ENCODE peak calls at places on chromosomes 16 and 17, in seven cellular contexts. One of them, this sample, is unnamed.

GRCh38 chr16:47866431-47866830 is 289.4 kb downstream of the ABCC12 start:
- DNase-seq in stimulated activated CD4-positive, alpha-beta T cell treated with anti-CD3 and anti-CD28 coated beads, Interleukin-1b, Interleukin-23, amount 100 ng/mL, for 4 hours: no peak
- DNase-seq in lower lobe of right lung: no peak
- DNase-seq in NCI-H1417 treated with DMSO at 0.1 percent for 48 hours: no peak
- DNase-seq in M059J: peak
- DNase-seq in GM10248: no peak
- DNase-seq in EH: no peak
- DNase-seq in this sample: no peak

GRCh38 chr17:58120195-58120822 is 27.9 kb upstream of the OR4D1 start:
- DNase-seq in lower lobe of right lung: no peak
- DNase-seq in GM10248: peak
- DNase-seq in M059J: peak
- DNase-seq in NCI-H1417 treated with DMSO at 0.1 percent for 48 hours: no peak
- DNase-seq in stimulated activated CD4-positive, alpha-beta T cell treated with anti-CD3 and anti-CD28 coated beads, Interleukin-1b, Interleukin-23, amount 100 ng/mL, for 4 hours: no peak
- DNase-seq in EH: peak
- DNase-seq in this sample: no peak

GRCh38 chr17:7845359-7846062 is 9.4 kb upstream of the TMEM88 start:
- DNase-seq in EH: no peak
- DNase-seq in NCI-H1417 treated with DMSO at 0.1 percent for 48 hours: no peak
- DNase-seq in M059J: no peak
- DNase-seq in stimulated activated CD4-positive, alpha-beta T cell treated with anti-CD3 and anti-CD28 coated beads, Interleukin-1b, Interleukin-23, amount 100 ng/mL, for 4 hours: no peak
- DNase-seq in GM10248: no peak
- DNase-seq in lower lobe of right lung: peak
- DNase-seq in this sample: peak

GRCh38 chr17:53227101-53227500 is 595.6 kb upstream of the KIF2B start:
- DNase-seq in lower lobe of right lung: no peak
- DNase-seq in GM10248: no peak
- DNase-seq in NCI-H1417 treated with DMSO at 0.1 percent for 48 hours: no peak
- DNase-seq in M059J: no peak
- DNase-seq in EH: no peak
- DNase-seq in stimulated activated CD4-positive, alpha-beta T cell treated with anti-CD3 and anti-CD28 coated beads, Interleukin-1b, Interleukin-23, amount 100 ng/mL, for 4 hours: no peak
- DNase-seq in this sample: no peak

GRCh38 chr16:67936124-67936875 is at the start of gene PSMB10:
- DNase-seq in EH: peak
- DNase-seq in stimulated activated CD4-positive, alpha-beta T cell treated with anti-CD3 and anti-CD28 coated beads, Interleukin-1b, Interleukin-23, amount 100 ng/mL, for 4 hours: peak
- DNase-seq in M059J: peak
- DNase-seq in GM10248: peak
- DNase-seq in NCI-H1417 treated with DMSO at 0.1 percent for 48 hours: no peak
- DNase-seq in lower lobe of right lung: peak
- DNase-seq in this sample: peak

GRCh38 chr17:75475851-75476250 is 19.4 kb downstream of the TMEM94 start:
- DNase-seq in NCI-H1417 treated with DMSO at 0.1 percent for 48 hours: no peak
- DNase-seq in M059J: no peak
- DNase-seq in EH: no peak
- DNase-seq in lower lobe of right lung: no peak
- DNase-seq in GM10248: no peak
- DNase-seq in stimulated activated CD4-positive, alpha-beta T cell treated with anti-CD3 and anti-CD28 coated beads, Interleukin-1b, Interleukin-23, amount 100 ng/mL, for 4 hours: no peak
- DNase-seq in this sample: no peak

GRCh38 chr17:42518046-42518754 is 17.8 kb upstream of the NAGLU start:
- DNase-seq in lower lobe of right lung: peak
- DNase-seq in GM10248: no peak
- DNase-seq in EH: peak
- DNase-seq in stimulated activated CD4-positive, alpha-beta T cell treated with anti-CD3 and anti-CD28 coated beads, Interleukin-1b, Interleukin-23, amount 100 ng/mL, for 4 hours: no peak
- DNase-seq in M059J: peak
- DNase-seq in NCI-H1417 treated with DMSO at 0.1 percent for 48 hours: no peak
- DNase-seq in this sample: peak

GRCh38 chr17:43014946-43015519 is 7.2 kb downstream of the VAT1 start:
- DNase-seq in M059J: no peak
- DNase-seq in EH: no peak
- DNase-seq in NCI-H1417 treated with DMSO at 0.1 percent for 48 hours: no peak
- DNase-seq in GM10248: no peak
- DNase-seq in lower lobe of right lung: no peak
- DNase-seq in stimulated activated CD4-positive, alpha-beta T cell treated with anti-CD3 and anti-CD28 coated beads, Interleukin-1b, Interleukin-23, amount 100 ng/mL, for 4 hours: no peak
- DNase-seq in this sample: no peak

GRCh38 chr16:68645494-68646388 is 631 bp downstream of the CDH3 start:
- DNase-seq in stimulated activated CD4-positive, alpha-beta T cell treated with anti-CD3 and anti-CD28 coated beads, Interleukin-1b, Interleukin-23, amount 100 ng/mL, for 4 hours: no peak
- DNase-seq in EH: no peak
- DNase-seq in NCI-H1417 treated with DMSO at 0.1 percent for 48 hours: no peak
- DNase-seq in lower lobe of right lung: peak
- DNase-seq in GM10248: no peak
- DNase-seq in M059J: peak
- DNase-seq in this sample: peak

GRCh38 chr17:42819939-42820535 is 4.0 kb downstream of the BECN1 start:
- DNase-seq in M059J: peak
- DNase-seq in EH: peak
- DNase-seq in GM10248: peak
- DNase-seq in stimulated activated CD4-positive, alpha-beta T cell treated with anti-CD3 and anti-CD28 coated beads, Interleukin-1b, Interleukin-23, amount 100 ng/mL, for 4 hours: peak
- DNase-seq in NCI-H1417 treated with DMSO at 0.1 percent for 48 hours: peak
- DNase-seq in lower lobe of right lung: peak
- DNase-seq in this sample: peak

GRCh38 chr17:43582426-43582825 is 36.3 kb upstream of the ETV4 start:
- DNase-seq in GM10248: no peak
- DNase-seq in EH: no peak
- DNase-seq in lower lobe of right lung: no peak
- DNase-seq in M059J: no peak
- DNase-seq in NCI-H1417 treated with DMSO at 0.1 percent for 48 hours: no peak
- DNase-seq in stimulated activated CD4-positive, alpha-beta T cell treated with anti-CD3 and anti-CD28 coated beads, Interleukin-1b, Interleukin-23, amount 100 ng/mL, for 4 hours: no peak
- DNase-seq in this sample: no peak

GRCh38 chr16:31135535-31136286 is at the start of gene PRSS8:
- DNase-seq in lower lobe of right lung: peak
- DNase-seq in EH: no peak
- DNase-seq in GM10248: no peak
- DNase-seq in NCI-H1417 treated with DMSO at 0.1 percent for 48 hours: no peak
- DNase-seq in M059J: peak
- DNase-seq in stimulated activated CD4-positive, alpha-beta T cell treated with anti-CD3 and anti-CD28 coated beads, Interleukin-1b, Interleukin-23, amount 100 ng/mL, for 4 hours: no peak
- DNase-seq in this sample: peak

GRCh38 chr17:80362428-80363119 is 52.4 kb upstream of the ENDOV start:
- DNase-seq in GM10248: no peak
- DNase-seq in EH: peak
- DNase-seq in NCI-H1417 treated with DMSO at 0.1 percent for 48 hours: no peak
- DNase-seq in lower lobe of right lung: no peak
- DNase-seq in stimulated activated CD4-positive, alpha-beta T cell treated with anti-CD3 and anti-CD28 coated beads, Interleukin-1b, Interleukin-23, amount 100 ng/mL, for 4 hours: no peak
- DNase-seq in M059J: peak
- DNase-seq in this sample: no peak

GRCh38 chr17:29764217-29764616 is 141.5 kb upstream of the CORO6 start:
- DNase-seq in stimulated activated CD4-positive, alpha-beta T cell treated with anti-CD3 and anti-CD28 coated beads, Interleukin-1b, Interleukin-23, amount 100 ng/mL, for 4 hours: no peak
- DNase-seq in GM10248: no peak
- DNase-seq in EH: no peak
- DNase-seq in lower lobe of right lung: no peak
- DNase-seq in NCI-H1417 treated with DMSO at 0.1 percent for 48 hours: no peak
- DNase-seq in M059J: no peak
- DNase-seq in this sample: no peak

GRCh38 chr17:73262676-73263642 is 1.3 kb upstream of the CPSF4L start:
- DNase-seq in stimulated activated CD4-positive, alpha-beta T cell treated with anti-CD3 and anti-CD28 coated beads, Interleukin-1b, Interleukin-23, amount 100 ng/mL, for 4 hours: no peak
- DNase-seq in EH: no peak
- DNase-seq in GM10248: no peak
- DNase-seq in M059J: no peak
- DNase-seq in lower lobe of right lung: no peak
- DNase-seq in NCI-H1417 treated with DMSO at 0.1 percent for 48 hours: no peak
- DNase-seq in this sample: no peak

GRCh38 chr17:58084317-58084981 is 1.2 kb downstream of the DYNLL2 start:
- DNase-seq in EH: peak
- DNase-seq in lower lobe of right lung: peak
- DNase-seq in NCI-H1417 treated with DMSO at 0.1 percent for 48 hours: no peak
- DNase-seq in GM10248: peak
- DNase-seq in stimulated activated CD4-positive, alpha-beta T cell treated with anti-CD3 and anti-CD28 coated beads, Interleukin-1b, Interleukin-23, amount 100 ng/mL, for 4 hours: peak
- DNase-seq in M059J: peak
- DNase-seq in this sample: peak

GRCh38 chr16:57797526-57798266 is 4.6 kb downstream of the KIFC3 start:
- DNase-seq in NCI-H1417 treated with DMSO at 0.1 percent for 48 hours: no peak
- DNase-seq in stimulated activated CD4-positive, alpha-beta T cell treated with anti-CD3 and anti-CD28 coated beads, Interleukin-1b, Interleukin-23, amount 100 ng/mL, for 4 hours: no peak
- DNase-seq in lower lobe of right lung: peak
- DNase-seq in EH: no peak
- DNase-seq in M059J: no peak
- DNase-seq in GM10248: no peak
- DNase-seq in this sample: peak

GRCh38 chr17:77709594-77709993 is 248.9 kb upstream of the TNRC6C start:
- DNase-seq in M059J: no peak
- DNase-seq in NCI-H1417 treated with DMSO at 0.1 percent for 48 hours: no peak
- DNase-seq in GM10248: no peak
- DNase-seq in stimulated activated CD4-positive, alpha-beta T cell treated with anti-CD3 and anti-CD28 coated beads, Interleukin-1b, Interleukin-23, amount 100 ng/mL, for 4 hours: no peak
- DNase-seq in lower lobe of right lung: no peak
- DNase-seq in EH: no peak
- DNase-seq in this sample: no peak

GRCh38 chr16:4176794-4177438 is 60.7 kb upstream of the ADCY9 start:
- DNase-seq in GM10248: peak
- DNase-seq in lower lobe of right lung: no peak
- DNase-seq in stimulated activated CD4-positive, alpha-beta T cell treated with anti-CD3 and anti-CD28 coated beads, Interleukin-1b, Interleukin-23, amount 100 ng/mL, for 4 hours: no peak
- DNase-seq in NCI-H1417 treated with DMSO at 0.1 percent for 48 hours: no peak
- DNase-seq in M059J: peak
- DNase-seq in EH: peak
- DNase-seq in this sample: no peak

GRCh38 chr17:77718669-77718961 is 239.9 kb upstream of the TNRC6C start:
- DNase-seq in stimulated activated CD4-positive, alpha-beta T cell treated with anti-CD3 and anti-CD28 coated beads, Interleukin-1b, Interleukin-23, amount 100 ng/mL, for 4 hours: no peak
- DNase-seq in NCI-H1417 treated with DMSO at 0.1 percent for 48 hours: no peak
- DNase-seq in lower lobe of right lung: no peak
- DNase-seq in M059J: no peak
- DNase-seq in EH: no peak
- DNase-seq in GM10248: no peak
- DNase-seq in this sample: no peak

GRCh38 chr17:48127371-48128051 is 19.9 kb downstream of the SNX11 start:
- DNase-seq in M059J: peak
- DNase-seq in NCI-H1417 treated with DMSO at 0.1 percent for 48 hours: no peak
- DNase-seq in GM10248: no peak
- DNase-seq in stimulated activated CD4-positive, alpha-beta T cell treated with anti-CD3 and anti-CD28 coated beads, Interleukin-1b, Interleukin-23, amount 100 ng/mL, for 4 hours: no peak
- DNase-seq in EH: peak
- DNase-seq in lower lobe of right lung: no peak
- DNase-seq in this sample: no peak

GRCh38 chr17:21029032-21029431 is 13.8 kb downstream of the USP22 start:
- DNase-seq in lower lobe of right lung: no peak
- DNase-seq in NCI-H1417 treated with DMSO at 0.1 percent for 48 hours: no peak
- DNase-seq in EH: peak
- DNase-seq in stimulated activated CD4-positive, alpha-beta T cell treated with anti-CD3 and anti-CD28 coated beads, Interleukin-1b, Interleukin-23, amount 100 ng/mL, for 4 hours: no peak
- DNase-seq in GM10248: no peak
- DNase-seq in M059J: peak
- DNase-seq in this sample: no peak

GRCh38 chr17:75835315-75835987 is 8.8 kb downstream of the UNC13D start:
- DNase-seq in lower lobe of right lung: no peak
- DNase-seq in NCI-H1417 treated with DMSO at 0.1 percent for 48 hours: no peak
- DNase-seq in M059J: no peak
- DNase-seq in EH: no peak
- DNase-seq in GM10248: no peak
- DNase-seq in stimulated activated CD4-positive, alpha-beta T cell treated with anti-CD3 and anti-CD28 coated beads, Interleukin-1b, Interleukin-23, amount 100 ng/mL, for 4 hours: no peak
- DNase-seq in this sample: no peak

GRCh38 chr16:55835578-55835977 is 2.7 kb upstream of the CES1 start:
- DNase-seq in stimulated activated CD4-positive, alpha-beta T cell treated with anti-CD3 and anti-CD28 coated beads, Interleukin-1b, Interleukin-23, amount 100 ng/mL, for 4 hours: no peak
- DNase-seq in EH: no peak
- DNase-seq in lower lobe of right lung: no peak
- DNase-seq in M059J: peak
- DNase-seq in GM10248: no peak
- DNase-seq in NCI-H1417 treated with DMSO at 0.1 percent for 48 hours: no peak
- DNase-seq in this sample: no peak

GRCh38 chr16:14527411-14528044 is 102.5 kb downstream of the PARN start:
- DNase-seq in NCI-H1417 treated with DMSO at 0.1 percent for 48 hours: no peak
- DNase-seq in EH: peak
- DNase-seq in M059J: no peak
- DNase-seq in GM10248: no peak
- DNase-seq in lower lobe of right lung: no peak
- DNase-seq in stimulated activated CD4-positive, alpha-beta T cell treated with anti-CD3 and anti-CD28 coated beads, Interleukin-1b, Interleukin-23, amount 100 ng/mL, for 4 hours: no peak
- DNase-seq in this sample: no peak

GRCh38 chr16:84606081-84606875 is 11.6 kb downstream of the COTL1 start:
- DNase-seq in NCI-H1417 treated with DMSO at 0.1 percent for 48 hours: no peak
- DNase-seq in GM10248: no peak
- DNase-seq in M059J: no peak
- DNase-seq in lower lobe of right lung: no peak
- DNase-seq in stimulated activated CD4-positive, alpha-beta T cell treated with anti-CD3 and anti-CD28 coated beads, Interleukin-1b, Interleukin-23, amount 100 ng/mL, for 4 hours: no peak
- DNase-seq in EH: no peak
- DNase-seq in this sample: no peak

GRCh38 chr17:48011405-48012150 is 26.0 kb downstream of the COPZ2 start:
- DNase-seq in NCI-H1417 treated with DMSO at 0.1 percent for 48 hours: peak
- DNase-seq in GM10248: peak
- DNase-seq in lower lobe of right lung: no peak
- DNase-seq in M059J: peak
- DNase-seq in EH: peak
- DNase-seq in stimulated activated CD4-positive, alpha-beta T cell treated with anti-CD3 and anti-CD28 coated beads, Interleukin-1b, Interleukin-23, amount 100 ng/mL, for 4 hours: peak
- DNase-seq in this sample: no peak

GRCh38 chr17:45286286-45286685 is 24.4 kb upstream of the SPATA32 start:
- DNase-seq in GM10248: no peak
- DNase-seq in lower lobe of right lung: no peak
- DNase-seq in NCI-H1417 treated with DMSO at 0.1 percent for 48 hours: no peak
- DNase-seq in EH: no peak
- DNase-seq in M059J: no peak
- DNase-seq in stimulated activated CD4-positive, alpha-beta T cell treated with anti-CD3 and anti-CD28 coated beads, Interleukin-1b, Interleukin-23, amount 100 ng/mL, for 4 hours: no peak
- DNase-seq in this sample: no peak

GRCh38 chr17:50833396-50834125 is 1.8 kb upstream of the WFIKKN2 start:
- DNase-seq in NCI-H1417 treated with DMSO at 0.1 percent for 48 hours: no peak
- DNase-seq in lower lobe of right lung: no peak
- DNase-seq in M059J: no peak
- DNase-seq in EH: no peak
- DNase-seq in stimulated activated CD4-positive, alpha-beta T cell treated with anti-CD3 and anti-CD28 coated beads, Interleukin-1b, Interleukin-23, amount 100 ng/mL, for 4 hours: no peak
- DNase-seq in GM10248: no peak
- DNase-seq in this sample: no peak

GRCh38 chr17:77887464-77888241 is 70.8 kb upstream of the TNRC6C start:
- DNase-seq in lower lobe of right lung: peak
- DNase-seq in stimulated activated CD4-positive, alpha-beta T cell treated with anti-CD3 and anti-CD28 coated beads, Interleukin-1b, Interleukin-23, amount 100 ng/mL, for 4 hours: peak
- DNase-seq in EH: peak
- DNase-seq in NCI-H1417 treated with DMSO at 0.1 percent for 48 hours: no peak
- DNase-seq in GM10248: no peak
- DNase-seq in M059J: peak
- DNase-seq in this sample: peak

This sample was measured in upper lobe of right lung.